ENCODE peak calls at places on chromosomes 6 and 20, in ten cellular contexts. L, R, H, N, P, Y, D, T, W and B are unnamed samples.

GRCh38 chr6:14787274-14787673 is 458.6 kb upstream of the JARID2 start:
- DNase-seq in L (no peak), R (no peak), H (no peak), N (no peak), P (no peak), Y (no peak), D (no peak), T (no peak), W (no peak), B (no peak)

GRCh38 chr6:33613794-33614166 is 7.3 kb upstream of the ITPR3 start:
- DNase-seq in L (no peak), R (no peak), H (no peak), N (no peak), P (no peak), Y (no peak), D (no peak), T (no peak), W (no peak), B (no peak)

GRCh38 chr6:56866917-56867522 is 87.9 kb upstream of the BEND6 start:
- DNase-seq in L (no peak), R (no peak), H (no peak), N (no peak), P (no peak), Y (no peak), D (no peak), T (no peak), W (no peak), B (no peak)

GRCh38 chr6:7373739-7374138 is 15.8 kb downstream of the CAGE1 start:
- DNase-seq in L (no peak), R (no peak), H (no peak), N (no peak), P (no peak), Y (no peak), D (no peak), T (no peak), W (no peak), B (no peak)

GRCh38 chr6:43974643-43975235 is 152.5 kb downstream of the MRPL14 start:
- DNase-seq in L (no peak), R (no peak), H (no peak), N (no peak), P (no peak), Y (no peak), D (no peak), T (no peak), W (no peak), B (no peak)

GRCh38 chr6:91299544-91300491 is 712.9 kb upstream of the MAP3K7 start:
- DNase-seq in L (no peak), R (no peak), H (peak; percentile 52), N (no peak), P (no peak), Y (no peak), D (peak; percentile 78), T (no peak), W (peak; percentile 79), B (peak; percentile 40)

GRCh38 chr20:50438986-50439407 is 71.2 kb upstream of the PTPN1 start:
- DNase-seq in L (no peak), R (no peak), H (no peak), N (no peak), P (no peak), Y (peak; percentile 81), D (no peak), T (no peak), W (no peak), B (no peak)

GRCh38 chr6:118968416-118968815 is 33.5 kb upstream of the MCM9 start:
- DNase-seq in L (no peak), R (no peak), H (peak; percentile 24), N (no peak), P (no peak), Y (peak; percentile 12), D (peak; percentile 60), T (no peak), W (no peak), B (no peak)

GRCh38 chr6:108621117-108621516 is 60.4 kb downstream of the FOXO3 start:
- DNase-seq in L (no peak), R (no peak), H (no peak), N (no peak), P (no peak), Y (peak; percentile 23), D (no peak), T (peak; percentile 49), W (no peak), B (no peak)

GRCh38 chr6:1316482-1317220 is 4.8 kb downstream of the FOXQ1 start:
- DNase-seq in L (no peak), R (no peak), H (no peak), N (no peak), P (no peak), Y (no peak), D (peak; percentile 74), T (no peak), W (no peak), B (no peak)

GRCh38 chr20:23126281-23127061 is 40.3 kb upstream of the CD93 start:
- DNase-seq in L (no peak), R (no peak), H (no peak), N (no peak), P (no peak), Y (no peak), D (no peak), T (no peak), W (no peak), B (no peak)

GRCh38 chr20:9989066-9989724 is 45.6 kb upstream of the ANKEF1 start:
- DNase-seq in L (no peak), R (no peak), H (no peak), N (no peak), P (no peak), Y (no peak), D (no peak), T (no peak), W (no peak), B (no peak)

GRCh38 chr6:72621243-72622093 is at the start of gene KCNQ5:
- DNase-seq in L (peak; percentile 38), R (no peak), H (no peak), N (peak; percentile 24), P (peak; percentile 22), Y (no peak), D (peak; percentile 74), T (no peak), W (no peak), B (no peak)

GRCh38 chr6:56911847-56912246 is 43.1 kb upstream of the BEND6 start:
- DNase-seq in L (no peak), R (no peak), H (no peak), N (no peak), P (no peak), Y (peak; percentile 50), D (peak; percentile 62), T (no peak), W (no peak), B (no peak)

GRCh38 chr6:138161434-138162103 is at the start of gene ARFGEF3:
- DNase-seq in L (no peak), R (peak; percentile 15), H (peak; percentile 76), N (peak; percentile 31), P (peak; percentile 42), Y (no peak), D (peak; percentile 82), T (peak; percentile 62), W (peak; percentile 40), B (peak; percentile 76)

GRCh38 chr20:40727960-40728359 is 38.9 kb upstream of the MAFB start:
- DNase-seq in L (no peak), R (no peak), H (no peak), N (no peak), P (no peak), Y (no peak), D (no peak), T (no peak), W (no peak), B (no peak)

GRCh38 chr6:154613137-154613676 is 102.7 kb upstream of the CNKSR3 start:
- DNase-seq in L (no peak), R (no peak), H (no peak), N (no peak), P (no peak), Y (no peak), D (no peak), T (no peak), W (no peak), B (no peak)

GRCh38 chr6:163333038-163333437 is 81.5 kb upstream of the QKI start:
- DNase-seq in L (no peak), R (no peak), H (no peak), N (no peak), P (no peak), Y (no peak), D (no peak), T (no peak), W (no peak), B (no peak)